ENCODE peak calls at places on chromosome 5, in five cellular contexts. A is Caki2; V is mesenchymal stem cell; P is effector CD8-positive, alpha-beta T cell; X is fibroblast of the conjunctiva. C is an unnamed sample.

GRCh38 chr5:90037646-90038045 is 371.9 kb downstream of the CETN3 start:
- DNase-seq in P (no peak), X (no peak), V (peak; percentile 55), A (no peak), C (no peak)

GRCh38 chr5:170622933-170623332 is 119.1 kb downstream of the KCNIP1 start:
- DNase-seq in V (no peak), X (no peak), A (no peak), P (no peak), C (no peak)

GRCh38 chr5:93164690-93165089 is 416.3 kb downstream of the NR2F1-AS1 start:
- DNase-seq in A (no peak), X (peak; percentile 74), V (peak; percentile 83), P (no peak), C (no peak)

GRCh38 chr5:109911731-109912130 is 222.0 kb downstream of the MAN2A1 start:
- DNase-seq in A (no peak), V (peak; percentile 23), P (no peak), X (peak; percentile 63), C (no peak)

GRCh38 chr5:41878598-41879305 is 8.5 kb upstream of the OXCT1 start:
- DNase-seq in X (no peak), A (peak; percentile 27), P (no peak), V (no peak), C (no peak)

GRCh38 chr5:91841423-91841822 is 458.3 kb upstream of the ARRDC3 start:
- DNase-seq in V (no peak), P (no peak), X (no peak), A (no peak), C (no peak)

GRCh38 chr5:6791031-6791577 is 77.9 kb downstream of the TENT4A start:
- DNase-seq in V (no peak), A (no peak), X (no peak), P (no peak), C (no peak)

GRCh38 chr5:110899566-110900412 is 161.0 kb downstream of the SLC25A46 start:
- DNase-seq in V (peak; percentile 49), P (no peak), A (peak; percentile 61), X (no peak), C (no peak)

GRCh38 chr5:42507451-42508092 is 84.3 kb downstream of the GHR start:
- DNase-seq in P (no peak), V (no peak), A (no peak), X (no peak), C (no peak)

GRCh38 chr5:38825494-38825893 is 20.3 kb upstream of the OSMR start:
- DNase-seq in X (no peak), A (no peak), V (peak; percentile 53), P (no peak), C (no peak)

GRCh38 chr5:89241186-89241585 is 358.2 kb upstream of the MEF2C start:
- DNase-seq in P (no peak), V (peak; percentile 10), A (no peak), X (no peak), C (no peak)